ENCODE peak calls at places on chromosome 17, in five cellular contexts. E, K, I, J and P are unnamed samples.

GRCh38 chr17:62105861-62106260 is 40.8 kb upstream of the MED13 start:
- DNase-seq in K (no peak), E (no peak), J (no peak), I (no peak), P (no peak)

GRCh38 chr17:80887639-80888175 is 103.9 kb upstream of the CHMP6 start:
- DNase-seq in J (no peak), E (no peak), K (no peak), I (no peak), P (no peak)

GRCh38 chr17:17823433-17824118 is 13.2 kb downstream of the SREBF1 start:
- DNase-seq in I (peak; percentile 83), J (peak; percentile 79), E (peak; percentile 88), K (peak; percentile 86), P (peak; percentile 81)

GRCh38 chr17:44970136-44970737 is 2.1 kb upstream of the C1QL1 start:
- DNase-seq in J (peak; percentile 44), I (peak; percentile 33), E (peak; percentile 40), K (peak; percentile 84), P (no peak)

GRCh38 chr17:72338304-72338703 is 217.5 kb downstream of the SOX9 start:
- DNase-seq in J (no peak), I (no peak), E (no peak), K (no peak), P (no peak)

GRCh38 chr17:37553357-37553966 is 55.8 kb downstream of the SYNRG start:
- DNase-seq in I (no peak), E (no peak), J (no peak), K (no peak), P (no peak)

GRCh38 chr17:78658281-78658785 is 81.1 kb upstream of the DNAH17 start:
- DNase-seq in J (no peak), K (peak; percentile 81), I (no peak), E (no peak), P (no peak)

GRCh38 chr17:45019177-45019711 is 32.2 kb downstream of the DCAKD start:
- DNase-seq in K (peak; percentile 44), J (peak; percentile 76), E (peak; percentile 61), I (peak; percentile 26), P (peak; percentile 73)

GRCh38 chr17:32584792-32585191 is 98.0 kb downstream of the CDK5R1 start:
- DNase-seq in K (no peak), E (no peak), I (no peak), J (no peak), P (no peak)

GRCh38 chr17:39555368-39555767 is 52.4 kb downstream of the NEUROD2 start:
- DNase-seq in E (no peak), I (no peak), K (no peak), J (no peak), P (no peak)

GRCh38 chr17:41667280-41668008 is 21.2 kb upstream of the EIF1 start:
- DNase-seq in J (no peak), K (no peak), E (no peak), I (no peak), P (no peak)

GRCh38 chr17:57675427-57675826 is 69.7 kb downstream of the CCDC182 start:
- DNase-seq in J (no peak), K (no peak), E (no peak), I (no peak), P (no peak)

GRCh38 chr17:65530158-65530984 is 31.1 kb downstream of the AXIN2 start:
- DNase-seq in J (no peak), K (peak; percentile 91), I (peak; percentile 22), E (no peak), P (no peak)

GRCh38 chr17:9645858-9646555 is 690 bp downstream of the USP43 start:
- DNase-seq in K (peak; percentile 78), E (no peak), I (peak; percentile 30), J (no peak), P (peak; percentile 67)

GRCh38 chr17:45315583-45316270 is 1.1 kb downstream of the MAP3K14 start:
- DNase-seq in E (no peak), J (no peak), K (no peak), I (no peak), P (no peak)

GRCh38 chr17:36089888-36090836 is at the start of gene CCL3:
- DNase-seq in I (no peak), K (no peak), E (no peak), J (no peak), P (no peak)

GRCh38 chr17:40093580-40094201 is 6.7 kb downstream of the NR1D1 start:
- DNase-seq in K (peak; percentile 56), I (no peak), J (no peak), E (no peak), P (no peak)

GRCh38 chr17:45812102-45812501 is 28.0 kb downstream of the CRHR1 start:
- DNase-seq in I (no peak), K (no peak), E (peak; percentile 5), J (no peak), P (no peak)

GRCh38 chr17:81018044-81018802 is 16.7 kb upstream of the BAIAP2 start:
- DNase-seq in I (no peak), K (peak; percentile 68), E (peak; percentile 65), J (no peak), P (no peak)

GRCh38 chr17:11490171-11490760 is 108.0 kb upstream of the DNAH9 start:
- DNase-seq in K (no peak), I (no peak), E (no peak), J (no peak), P (no peak)

DNA sequence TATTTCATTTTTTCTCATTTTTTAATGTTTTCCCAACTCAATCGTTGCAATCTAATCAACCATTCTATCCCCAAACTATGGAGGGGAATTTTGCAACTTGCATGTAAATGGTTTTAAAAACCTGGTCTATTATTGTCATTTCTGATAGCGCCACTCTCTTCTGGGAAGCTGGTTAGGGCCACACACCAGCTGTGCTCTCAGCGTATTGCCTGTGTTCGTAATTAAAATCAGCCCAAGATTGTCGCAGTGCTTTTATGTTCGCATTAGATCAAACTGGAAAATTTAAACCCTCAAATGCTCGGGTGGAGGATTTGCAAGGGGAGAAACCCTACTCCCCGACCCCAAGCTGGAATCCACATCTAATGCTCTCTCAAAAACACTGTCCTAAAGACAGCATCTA is 123.5 kb upstream of the CACNG5 start:
- DNase-seq in E (no peak), I (no peak), J (no peak), K (no peak), P (no peak)
- TF ChIP-seq CTCF in E (no peak), I (no peak), J (no peak), K (no peak), P (no peak)

GRCh38 chr17:5871666-5872065 is 198.5 kb upstream of the WSCD1 start:
- DNase-seq in J (no peak), I (no peak), E (no peak), K (no peak), P (no peak)

GRCh38 chr17:5864910-5865657 is 205.1 kb upstream of the WSCD1 start:
- DNase-seq in I (no peak), K (no peak), J (no peak), E (no peak), P (no peak)

GRCh38 chr17:5870231-5870953 is 199.8 kb upstream of the WSCD1 start:
- DNase-seq in E (no peak), J (no peak), K (no peak), I (no peak), P (no peak)

GRCh38 chr17:5868916-5869475 is 201.2 kb upstream of the WSCD1 start:
- DNase-seq in K (no peak), E (no peak), I (no peak), J (no peak), P (no peak)

GRCh38 chr17:5866978-5867377 is 203.2 kb upstream of the WSCD1 start:
- DNase-seq in J (no peak), I (no peak), K (no peak), E (no peak), P (no peak)
- TF ChIP-seq CTCF in J (no peak), I (no peak), K (no peak), E (no peak), P (no peak)

GRCh38 chr17:63827002-63827800 is at the start of the genes FTSJ3 and PSMC5:
- DNase-seq in E (peak; percentile 96), J (peak; percentile 97), K (peak; percentile 97), I (peak; percentile 90), P (peak; percentile 89)
- TF ChIP-seq CTCF in E (peak; percentile 19), J (peak; percentile 58), K (peak; percentile 50), I (peak; percentile 62), P (peak; percentile 36)

GRCh38 chr17:61047517-61047916 is 352.1 kb upstream of the TBX2 start:
- DNase-seq in K (no peak), I (no peak), E (no peak), J (no peak), P (no peak)

GRCh38 chr17:61054430-61054829 is 345.2 kb upstream of the TBX2 start:
- DNase-seq in K (no peak), J (no peak), E (no peak), I (no peak), P (no peak)

GRCh38 chr17:61053469-61053868 is 346.2 kb upstream of the TBX2 start:
- DNase-seq in J (no peak), I (no peak), E (no peak), K (no peak), P (no peak)

GRCh38 chr17:61048398-61049106 is 351.1 kb upstream of the TBX2 start:
- DNase-seq in K (no peak), J (no peak), E (no peak), I (no peak), P (no peak)
- TF ChIP-seq CTCF in K (no peak), J (no peak), E (no peak), I (no peak), P (no peak)

DNA sequence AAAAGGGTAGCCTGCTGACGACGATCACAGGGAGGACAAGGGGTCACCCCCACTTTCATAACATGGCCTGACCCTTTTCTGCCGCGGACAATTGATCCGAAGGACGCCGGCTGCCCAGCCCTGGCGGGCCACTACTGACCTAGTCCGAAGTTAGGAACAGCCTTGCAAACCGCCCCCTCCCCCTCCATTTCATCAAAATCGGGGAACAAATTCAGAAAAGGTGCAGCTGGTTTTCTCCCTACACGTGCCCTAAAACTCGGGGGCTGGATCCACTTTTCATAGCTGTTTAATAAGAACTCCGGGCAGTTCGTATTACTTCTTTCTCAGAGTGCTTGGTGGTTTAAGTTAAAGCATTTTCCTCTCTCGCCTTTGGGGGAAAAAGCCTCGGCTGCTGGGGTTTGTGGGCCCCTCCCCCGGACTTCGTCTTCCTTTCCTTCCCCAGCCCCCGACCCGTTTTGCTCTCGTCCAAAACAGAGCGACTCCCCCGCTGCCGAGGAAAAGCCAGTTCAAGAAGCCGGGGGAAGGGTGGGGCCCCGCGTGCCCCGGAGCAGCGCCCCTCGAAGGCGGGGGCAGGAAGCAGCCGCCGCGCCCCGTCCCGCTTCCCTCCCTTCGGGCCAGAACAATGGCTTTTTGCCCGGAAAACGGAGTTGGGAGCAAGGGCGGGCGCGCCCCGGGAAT is 643 bp upstream of the CBX2 start:
- DNase-seq in J (peak; percentile 71), E (peak; percentile 66), I (peak; percentile 64), K (peak; percentile 63), P (peak; percentile 48)
- TF ChIP-seq CTCF in J (peak; percentile 26), E (peak; percentile 4), I (peak; percentile 55), K (no peak), P (no peak)

GRCh38 chr17:31446195-31446967 is 54.9 kb downstream of the RAB11FIP4 start:
- DNase-seq in E (no peak), J (no peak), K (peak; percentile 50), I (no peak), P (no peak)
- TF ChIP-seq CTCF in E (peak; percentile 11), J (no peak), K (no peak), I (no peak), P (no peak)

DNA sequence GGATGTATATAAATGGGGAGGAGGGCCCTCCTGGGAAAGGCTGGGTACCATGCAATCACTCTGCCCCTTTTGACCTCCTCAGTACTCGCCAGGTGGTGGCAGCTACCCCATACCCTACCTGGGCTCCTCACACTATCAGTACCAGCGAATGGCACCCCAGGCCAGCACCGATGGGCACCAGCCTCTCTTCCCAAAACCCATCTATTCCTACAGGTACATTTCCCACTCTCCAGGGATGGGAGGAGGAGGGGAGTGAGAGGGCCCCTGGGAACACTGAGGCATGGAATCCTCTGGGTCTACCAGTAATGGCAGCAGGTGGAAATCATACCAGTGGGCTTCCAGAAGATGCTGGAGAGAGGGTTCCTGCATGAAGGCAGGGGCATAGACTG is 22.9 kb downstream of the FOXN1 start:
- DNase-seq in I (no peak), K (no peak), E (no peak), J (no peak), P (no peak)
- TF ChIP-seq CTCF in I (no peak), K (no peak), E (no peak), J (no peak), P (no peak)